ENCODE peak calls at places on chromosomes 3 and 15, in six cellular contexts. One of them, this sample, is unnamed.

GRCh38 chr3:179268400-179269051 is 17.6 kb upstream of the KCNMB3 start:
- DNase-seq in HCT116: no peak
- DNase-seq in hepatocyte: no peak
- DNase-seq in PC-9: no peak
- DNase-seq in heart left ventricle: no peak
- DNase-seq in caudate nucleus: no peak
- DNase-seq in this sample: no peak

GRCh38 chr3:117688583-117688982 is 979.0 kb downstream of the TUSC7 start:
- DNase-seq in hepatocyte: no peak
- DNase-seq in HCT116: no peak
- DNase-seq in caudate nucleus: no peak
- DNase-seq in heart left ventricle: no peak
- DNase-seq in PC-9: no peak
- DNase-seq in this sample: no peak

GRCh38 chr3:28590851-28591250 is 242.2 kb upstream of the AZI2 start:
- DNase-seq in HCT116: no peak
- DNase-seq in hepatocyte: no peak
- DNase-seq in caudate nucleus: no peak
- DNase-seq in heart left ventricle: no peak
- DNase-seq in PC-9: no peak
- DNase-seq in this sample: no peak

GRCh38 chr3:39705351-39705900 is 104.0 kb upstream of the MYRIP start:
- DNase-seq in hepatocyte: no peak
- DNase-seq in PC-9: no peak
- DNase-seq in heart left ventricle: no peak
- DNase-seq in HCT116: no peak
- DNase-seq in caudate nucleus: no peak
- DNase-seq in this sample: no peak

GRCh38 chr3:123758081-123758564 is 126.0 kb downstream of the MYLK start:
- DNase-seq in hepatocyte: no peak
- DNase-seq in heart left ventricle: no peak
- DNase-seq in HCT116: no peak
- DNase-seq in PC-9: no peak
- DNase-seq in caudate nucleus: no peak
- DNase-seq in this sample: peak; percentile 65

GRCh38 chr15:45386420-45386819 is 8.1 kb upstream of the GATM start:
- DNase-seq in caudate nucleus: no peak
- DNase-seq in heart left ventricle: peak; percentile 61
- DNase-seq in hepatocyte: peak; percentile 33
- DNase-seq in PC-9: no peak
- DNase-seq in HCT116: no peak
- DNase-seq in this sample: no peak

GRCh38 chr15:101803209-101803608 is at the start of gene OR4F6:
- DNase-seq in PC-9: no peak
- DNase-seq in hepatocyte: no peak
- DNase-seq in heart left ventricle: no peak
- DNase-seq in caudate nucleus: no peak
- DNase-seq in HCT116: no peak
- DNase-seq in this sample: no peak

GRCh38 chr3:121496841-121497240 is 48.9 kb downstream of the POLQ start:
- DNase-seq in HCT116: no peak
- DNase-seq in hepatocyte: no peak
- DNase-seq in heart left ventricle: no peak
- DNase-seq in caudate nucleus: no peak
- DNase-seq in PC-9: no peak
- DNase-seq in this sample: peak; percentile 65

GRCh38 chr3:58305882-58306661 is at the start of the genes HTD2 and RPP14:
- DNase-seq in hepatocyte: peak; percentile 99
- DNase-seq in caudate nucleus: peak; percentile 95
- DNase-seq in PC-9: peak; percentile 95
- DNase-seq in HCT116: peak; percentile 97
- DNase-seq in heart left ventricle: peak; percentile 98
- DNase-seq in this sample: peak; percentile 81

GRCh38 chr15:70447927-70448698 is 315.2 kb downstream of the UACA start:
- DNase-seq in hepatocyte: no peak
- DNase-seq in PC-9: no peak
- DNase-seq in HCT116: no peak
- DNase-seq in caudate nucleus: no peak
- DNase-seq in heart left ventricle: peak; percentile 29
- DNase-seq in this sample: no peak

GRCh38 chr3:52437326-52438103 is 7.4 kb downstream of the SEMA3G start:
- DNase-seq in heart left ventricle: no peak
- DNase-seq in PC-9: no peak
- DNase-seq in caudate nucleus: no peak
- DNase-seq in hepatocyte: peak; percentile 3
- DNase-seq in HCT116: no peak
- DNase-seq in this sample: no peak

GRCh38 chr3:110430146-110430545 is 641.5 kb upstream of the NECTIN3 start:
- DNase-seq in heart left ventricle: no peak
- DNase-seq in HCT116: no peak
- DNase-seq in hepatocyte: no peak
- DNase-seq in PC-9: no peak
- DNase-seq in caudate nucleus: no peak
- DNase-seq in this sample: no peak

GRCh38 chr3:62189376-62189698 is 184.0 kb downstream of the FEZF2 start:
- DNase-seq in heart left ventricle: no peak
- DNase-seq in HCT116: no peak
- DNase-seq in hepatocyte: no peak
- DNase-seq in caudate nucleus: no peak
- DNase-seq in PC-9: no peak
- DNase-seq in this sample: no peak

GRCh38 chr3:169759256-169759655 is 5.6 kb downstream of the TERC start:
- DNase-seq in heart left ventricle: no peak
- DNase-seq in HCT116: no peak
- DNase-seq in caudate nucleus: no peak
- DNase-seq in PC-9: no peak
- DNase-seq in hepatocyte: no peak
- DNase-seq in this sample: peak; percentile 74

GRCh38 chr3:46705022-46705530 is 3.9 kb downstream of the TMIE start:
- DNase-seq in caudate nucleus: no peak
- DNase-seq in PC-9: peak; percentile 78
- DNase-seq in heart left ventricle: peak; percentile 64
- DNase-seq in HCT116: no peak
- DNase-seq in hepatocyte: peak; percentile 83
- DNase-seq in this sample: no peak

GRCh38 chr3:100993309-100993708 is at the start of gene ABI3BP:
- DNase-seq in heart left ventricle: peak; percentile 59
- DNase-seq in PC-9: peak; percentile 60
- DNase-seq in hepatocyte: peak; percentile 86
- DNase-seq in HCT116: peak; percentile 29
- DNase-seq in caudate nucleus: peak; percentile 14
- DNase-seq in this sample: peak; percentile 22

GRCh38 chr3:17091895-17092294 is 207.1 kb downstream of the PLCL2 start:
- DNase-seq in PC-9: no peak
- DNase-seq in caudate nucleus: no peak
- DNase-seq in hepatocyte: no peak
- DNase-seq in HCT116: no peak
- DNase-seq in heart left ventricle: no peak
- DNase-seq in this sample: no peak

GRCh38 chr15:78329625-78330024 is 10.5 kb upstream of the CRABP1 start:
- DNase-seq in HCT116: no peak
- DNase-seq in heart left ventricle: no peak
- DNase-seq in caudate nucleus: no peak
- DNase-seq in PC-9: peak; percentile 14
- DNase-seq in hepatocyte: no peak
- DNase-seq in this sample: no peak

GRCh38 chr3:33575313-33575712 is 135.1 kb upstream of the UBP1 start:
- DNase-seq in caudate nucleus: no peak
- DNase-seq in hepatocyte: no peak
- DNase-seq in PC-9: no peak
- DNase-seq in heart left ventricle: no peak
- DNase-seq in HCT116: no peak
- DNase-seq in this sample: no peak

GRCh38 chr15:25735550-25736384 is 127.4 kb downstream of the ATP10A start:
- DNase-seq in PC-9: no peak
- DNase-seq in heart left ventricle: no peak
- DNase-seq in hepatocyte: no peak
- DNase-seq in caudate nucleus: no peak
- DNase-seq in HCT116: no peak
- DNase-seq in this sample: no peak

DNA sequence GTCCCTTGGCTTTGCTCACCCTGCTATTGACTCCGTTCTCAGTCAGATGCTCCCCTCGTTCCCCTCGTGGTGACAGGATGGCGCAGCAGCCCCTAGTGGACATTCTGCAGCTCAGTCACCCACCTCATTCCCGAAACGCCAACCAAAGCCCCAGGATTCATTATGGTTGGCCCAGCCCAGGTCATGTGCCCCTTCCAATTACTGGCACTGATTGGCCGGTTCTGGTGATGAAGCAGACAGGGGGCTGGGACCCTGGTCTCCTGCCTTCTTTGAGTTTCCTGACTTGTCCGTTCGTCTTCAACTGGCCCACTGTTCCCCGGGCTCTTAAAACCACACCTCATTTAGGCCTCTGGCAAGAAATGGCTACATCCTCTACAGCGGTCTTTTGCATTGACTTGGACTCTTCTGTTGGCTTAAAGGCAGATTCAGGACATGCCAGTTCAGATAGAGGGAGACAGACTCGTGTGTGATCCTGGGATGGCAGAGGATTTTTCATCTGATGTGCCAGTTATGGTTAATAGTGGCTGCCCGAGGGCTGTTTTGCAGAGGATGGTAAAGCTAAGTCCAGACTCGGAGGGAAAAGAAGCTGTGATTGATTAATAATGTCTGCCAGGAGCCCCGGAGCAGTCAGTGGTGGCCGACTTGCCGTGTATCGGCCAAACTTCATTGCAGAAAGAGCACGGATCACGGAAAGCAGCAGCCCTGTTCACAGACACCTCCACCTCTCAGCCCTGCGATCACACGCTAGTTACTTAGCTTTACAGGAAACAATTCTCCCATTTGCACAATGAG is 37.8 kb downstream of the LSM3 start:
- DNase-seq in hepatocyte: no peak
- DNase-seq in heart left ventricle: peak; percentile 68
- DNase-seq in caudate nucleus: peak; percentile 77
- DNase-seq in HCT116: no peak
- DNase-seq in PC-9: peak; percentile 76
- DNase-seq in this sample: no peak
- H3K27ac ChIP-seq in hepatocyte: no peak overlapping the region
- H3K27ac ChIP-seq in heart left ventricle: peak overlapping the region; percentile 67
- H3K27ac ChIP-seq in caudate nucleus: peak overlapping the region; percentile 62
- H3K27ac ChIP-seq in HCT116: no peak overlapping the region
- H3K27ac ChIP-seq in PC-9: no peak overlapping the region
- H3K27ac ChIP-seq in this sample: no peak overlapping the region

GRCh38 chr3:73622135-73622534 is 2.6 kb downstream of the PDZRN3 start:
- DNase-seq in heart left ventricle: peak; percentile 76
- DNase-seq in PC-9: no peak
- DNase-seq in hepatocyte: peak; percentile 77
- DNase-seq in HCT116: no peak
- DNase-seq in caudate nucleus: no peak
- DNase-seq in this sample: no peak

GRCh38 chr3:73618461-73618860 is 6.3 kb downstream of the PDZRN3 start:
- DNase-seq in HCT116: no peak
- DNase-seq in hepatocyte: no peak
- DNase-seq in PC-9: no peak
- DNase-seq in heart left ventricle: no peak
- DNase-seq in caudate nucleus: no peak
- DNase-seq in this sample: no peak

GRCh38 chr3:73623996-73624362 is 762 bp downstream of the PDZRN3 start:
- DNase-seq in hepatocyte: peak; percentile 83
- DNase-seq in caudate nucleus: peak; percentile 17
- DNase-seq in PC-9: no peak
- DNase-seq in heart left ventricle: peak; percentile 41
- DNase-seq in HCT116: no peak
- DNase-seq in this sample: no peak

GRCh38 chr3:73623316-73623715 is 1.4 kb downstream of the PDZRN3 start:
- DNase-seq in caudate nucleus: no peak
- DNase-seq in heart left ventricle: peak; percentile 42
- DNase-seq in HCT116: no peak
- DNase-seq in PC-9: no peak
- DNase-seq in hepatocyte: no peak
- DNase-seq in this sample: no peak

DNA sequence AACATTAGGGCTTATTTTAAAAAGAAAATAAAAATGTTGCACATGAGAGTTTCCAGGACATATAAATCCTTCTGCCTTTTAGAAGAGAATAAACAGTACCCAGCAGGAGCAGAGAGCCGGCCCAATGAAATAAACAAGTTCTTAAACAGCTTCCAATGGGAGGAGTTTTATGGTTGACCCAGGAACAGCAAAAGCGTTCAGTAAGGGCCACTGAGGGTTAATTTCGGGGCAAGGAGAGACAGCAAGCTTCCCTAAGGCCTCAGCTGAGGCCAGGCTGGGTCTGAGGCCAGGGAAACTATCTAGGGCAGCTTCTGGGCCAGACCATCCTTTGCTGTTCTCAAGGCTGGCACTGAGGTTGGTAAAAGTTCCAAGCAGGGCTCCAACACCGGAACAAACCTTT is 3.4 kb downstream of the PDZRN3 start:
- DNase-seq in PC-9: no peak
- DNase-seq in caudate nucleus: no peak
- DNase-seq in hepatocyte: peak; percentile 39
- DNase-seq in heart left ventricle: no peak
- DNase-seq in HCT116: no peak
- DNase-seq in this sample: no peak
- H3K27ac ChIP-seq in PC-9: no peak overlapping the region
- H3K27ac ChIP-seq in caudate nucleus: peak overlapping the region; percentile 73
- H3K27ac ChIP-seq in hepatocyte: peak overlapping the region; percentile 83
- H3K27ac ChIP-seq in heart left ventricle: peak overlapping the region; percentile 90
- H3K27ac ChIP-seq in HCT116: no peak overlapping the region
- H3K27ac ChIP-seq in this sample: no peak overlapping the region

DNA sequence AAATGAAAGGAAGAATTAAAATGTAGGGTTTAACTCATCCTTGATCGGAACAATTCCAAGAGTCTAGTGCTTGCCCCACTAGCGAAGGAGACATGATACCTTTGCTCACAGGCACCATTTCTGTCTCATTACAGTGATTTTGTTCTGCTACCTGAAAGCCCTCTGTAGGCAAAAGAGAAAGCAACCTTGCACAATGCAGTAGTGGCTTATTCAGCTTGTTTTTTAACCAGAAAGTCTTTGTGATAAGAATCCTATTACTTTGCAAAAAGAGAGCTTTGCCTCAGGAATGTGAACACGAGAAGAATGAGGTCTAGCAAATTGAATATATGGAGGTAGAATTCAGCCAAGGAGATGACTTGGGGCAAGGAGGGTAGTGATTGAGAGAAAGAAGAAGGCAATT is 684.4 kb downstream of the GRM7 start:
- DNase-seq in caudate nucleus: no peak
- DNase-seq in HCT116: no peak
- DNase-seq in PC-9: no peak
- DNase-seq in heart left ventricle: no peak
- DNase-seq in hepatocyte: no peak
- DNase-seq in this sample: no peak
- H3K27ac ChIP-seq in caudate nucleus: no peak overlapping the region
- H3K27ac ChIP-seq in HCT116: no peak overlapping the region
- H3K27ac ChIP-seq in PC-9: no peak overlapping the region
- H3K27ac ChIP-seq in heart left ventricle: no peak overlapping the region
- H3K27ac ChIP-seq in hepatocyte: no peak overlapping the region
- H3K27ac ChIP-seq in this sample: no peak overlapping the region

GRCh38 chr3:11154036-11154952 is at the start of gene HRH1:
- DNase-seq in heart left ventricle: peak; percentile 36
- DNase-seq in caudate nucleus: no peak
- DNase-seq in PC-9: peak; percentile 36
- DNase-seq in HCT116: no peak
- DNase-seq in hepatocyte: peak; percentile 61
- DNase-seq in this sample: no peak
- H3K27ac ChIP-seq in heart left ventricle: peak within 1 kb of the TSS; percentile 63
- H3K27ac ChIP-seq in caudate nucleus: no peak within 1 kb of the TSS
- H3K27ac ChIP-seq in PC-9: no peak within 1 kb of the TSS
- H3K27ac ChIP-seq in HCT116: peak within 1 kb of the TSS; percentile 41
- H3K27ac ChIP-seq in hepatocyte: peak within 1 kb of the TSS; percentile 61
- H3K27ac ChIP-seq in this sample: peak within 1 kb of the TSS; percentile 12

GRCh38 chr3:171348121-171348520 is 112.1 kb downstream of the TNIK start:
- DNase-seq in HCT116: no peak
- DNase-seq in PC-9: no peak
- DNase-seq in hepatocyte: no peak
- DNase-seq in caudate nucleus: no peak
- DNase-seq in heart left ventricle: no peak
- DNase-seq in this sample: no peak
- H3K27ac ChIP-seq in HCT116: no peak overlapping the region
- H3K27ac ChIP-seq in PC-9: peak overlapping the region; percentile 51
- H3K27ac ChIP-seq in hepatocyte: peak overlapping the region; percentile 15
- H3K27ac ChIP-seq in caudate nucleus: peak overlapping the region; percentile 48
- H3K27ac ChIP-seq in heart left ventricle: peak overlapping the region; percentile 44
- H3K27ac ChIP-seq in this sample: no peak overlapping the region

This sample was measured in epithelial cell of prostate.